ENCODE peak calls at places on chromosomes 6 and 20, in nine cellular contexts. Y is pulmonary artery endothelial cell; T is neuronal stem cell; O is left colon; I is stimulated activated CD4-positive, alpha-beta T cell treated with anti-CD3 and anti-CD28 coated beads, Interleukin-15, amount 100 ng/mL, for 1 hour; U is LoVo; S is CD4-positive, alpha-beta T cell; D is DMS153; Q is stimulated activated CD8-positive, alpha-beta memory T cell treated with anti-CD3 and anti-CD28 coated beads, Interleukin-15, amount 100 ng/mL, for 4 hours. P is an unnamed sample.

GRCh38 chr6:55101157-55101556 is 73.2 kb upstream of the HCRTR2 start:
- DNase-seq in O (no peak), I (no peak), S (no peak), Y (no peak), Q (no peak), T (no peak), U (no peak), D (no peak), P (no peak)

GRCh38 chr6:25659633-25660368 is 7.8 kb downstream of the SCGN start:
- DNase-seq in S (no peak), I (no peak), Q (no peak), T (no peak), O (no peak), D (peak; percentile 63), U (no peak), Y (no peak), P (no peak)

GRCh38 chr20:21361266-21361665 is 36.1 kb downstream of the NKX2-4 start:
- DNase-seq in U (no peak), I (no peak), Y (peak; percentile 19), T (no peak), D (peak; percentile 36), O (no peak), Q (no peak), S (no peak), P (peak; percentile 22)

GRCh38 chr6:119446623-119447008 is 97.1 kb upstream of the MAN1A1 start:
- DNase-seq in O (peak; percentile 62), I (no peak), Y (no peak), D (no peak), T (no peak), U (peak; percentile 62), S (no peak), Q (no peak), P (no peak)

GRCh38 chr20:55592866-55593265 is 412.5 kb downstream of the CBLN4 start:
- DNase-seq in S (no peak), U (no peak), O (no peak), Q (no peak), I (no peak), T (no peak), D (no peak), Y (no peak), P (no peak)

GRCh38 chr6:95784869-95785268 is 207.5 kb downstream of the MANEA start:
- DNase-seq in T (no peak), U (no peak), D (no peak), I (no peak), S (no peak), Y (no peak), Q (no peak), O (no peak), P (no peak)

GRCh38 chr6:36772401-36772800 is 66.8 kb downstream of the CPNE5 start:
- DNase-seq in D (no peak), I (no peak), U (no peak), Y (no peak), O (no peak), T (no peak), S (no peak), Q (no peak), P (no peak)

GRCh38 chr6:32837651-32838113 is 857 bp downstream of the TAP2 start:
- DNase-seq in O (no peak), Y (no peak), I (no peak), Q (no peak), D (no peak), U (peak; percentile 29), S (no peak), T (no peak), P (peak; percentile 66)

GRCh38 chr6:100461920-100462295 is 2.8 kb downstream of the SIM1 start:
- DNase-seq in T (no peak), I (no peak), D (no peak), O (no peak), S (no peak), Q (no peak), Y (no peak), U (no peak), P (no peak)

GRCh38 chr20:22763257-22763906 is 179.0 kb upstream of the FOXA2 start:
- DNase-seq in Q (no peak), U (peak; percentile 43), I (no peak), Y (no peak), O (no peak), D (no peak), S (no peak), T (no peak), P (peak; percentile 70)

GRCh38 chr6:24935323-24935722 is 437 bp downstream of the RIPOR2 start:
- DNase-seq in D (no peak), S (no peak), U (no peak), O (no peak), I (no peak), Y (no peak), T (no peak), Q (no peak), P (no peak)

GRCh38 chr6:142853244-142854180 is 91.5 kb downstream of the HIVEP2 start:
- DNase-seq in O (no peak), I (no peak), D (no peak), U (peak; percentile 25), T (no peak), Y (no peak), Q (no peak), S (no peak), P (no peak)

GRCh38 chr6:23269436-23269835 is 700.1 kb downstream of the HDGFL1 start:
- DNase-seq in Q (no peak), U (no peak), I (no peak), T (no peak), S (no peak), Y (no peak), O (no peak), D (no peak), P (no peak)

GRCh38 chr6:82554706-82555105 is 191.1 kb downstream of the TPBG start:
- DNase-seq in I (no peak), U (no peak), Y (no peak), O (no peak), Q (no peak), D (no peak), T (no peak), S (no peak), P (no peak)

GRCh38 chr6:140480852-140481251 is 1106.4 kb upstream of the CITED2 start:
- DNase-seq in T (no peak), U (no peak), S (no peak), Y (no peak), Q (no peak), O (no peak), D (no peak), I (no peak), P (no peak)

GRCh38 chr20:10316582-10316981 is 98.0 kb downstream of the SNAP25 start:
- DNase-seq in D (no peak), S (no peak), T (no peak), Y (no peak), I (no peak), O (peak; percentile 10), U (no peak), Q (no peak), P (no peak)

GRCh38 chr6:650098-650497 is 6.8 kb downstream of the HUS1B start:
- DNase-seq in U (no peak), D (no peak), O (no peak), S (no peak), Y (no peak), Q (no peak), I (no peak), T (no peak), P (no peak)

GRCh38 chr6:34246563-34247391 is 2.0 kb downstream of the SMIM29 start:
- DNase-seq in T (no peak), D (no peak), Y (no peak), S (peak; percentile 49), O (peak; percentile 48), U (no peak), Q (no peak), I (peak; percentile 46), P (no peak)

GRCh38 chr20:58023346-58023745 is 205.1 kb downstream of the ANKRD60 start:
- DNase-seq in U (no peak), D (no peak), Q (no peak), O (no peak), I (no peak), Y (no peak), T (no peak), S (no peak), P (no peak)

GRCh38 chr6:142155895-142156757 is 9.1 kb downstream of the VTA1 start:
- DNase-seq in T (no peak), O (no peak), Q (no peak), S (no peak), U (peak; percentile 36), D (no peak), I (no peak), Y (no peak), P (no peak)

P was measured in upper lobe of left lung.